ENCODE peak calls at places on chromosomes 11 and 22, in five cellular contexts. T is GM12878, A is HL-60, Y is GM04504, G is lung microvascular endothelial cell. X is an unnamed sample.

GRCh38 chr11:33724644-33725035 is 11.6 kb downstream of the CD59 start:
- DNase-seq in G (peak), Y (peak), A (peak), T (no peak), X (no peak)

GRCh38 chr11:16041207-16041606 is 315.1 kb downstream of the SOX6 start:
- DNase-seq in Y (no peak), A (no peak), T (no peak), G (no peak), X (no peak)

GRCh38 chr22:22397292-22397870 is 111.2 kb downstream of the ZNF280B start:
- DNase-seq in G (no peak), Y (peak), A (no peak), T (no peak), X (no peak)

GRCh38 chr22:38249301-38249700 is 23.5 kb downstream of the TMEM184B start:
- DNase-seq in Y (no peak), G (no peak), T (no peak), A (no peak), X (no peak)

GRCh38 chr11:45607995-45608394 is 57.4 kb downstream of the CHST1 start:
- DNase-seq in T (no peak), Y (no peak), A (no peak), G (no peak), X (no peak)

GRCh38 chr22:30650508-30651116 is 15.0 kb downstream of the SLC35E4 start:
- DNase-seq in A (no peak), T (no peak), G (peak), Y (no peak), X (no peak)

GRCh38 chr11:7467652-7468051 is 17.7 kb upstream of the OLFML1 start:
- DNase-seq in G (no peak), T (peak), Y (no peak), A (no peak), X (no peak)

GRCh38 chr22:43302462-43303109 is 40.6 kb downstream of the SCUBE1 start:
- DNase-seq in G (no peak), T (no peak), A (no peak), Y (no peak), X (no peak)

GRCh38 chr11:41201156-41201555 is 258.3 kb downstream of the LRRC4C start:
- DNase-seq in T (no peak), G (no peak), A (peak), Y (peak), X (peak)

GRCh38 chr22:42132457-42132856 is 1.8 kb upstream of the CYP2D6 start:
- DNase-seq in Y (no peak), A (no peak), T (no peak), G (no peak), X (no peak)

GRCh38 chr22:19984201-19984753 is 32.3 kb downstream of the ARVCF start:
- DNase-seq in A (no peak), T (no peak), G (peak), Y (no peak), X (no peak)

GRCh38 chr11:130636672-130637463 is 188.4 kb downstream of the ADAMTS15 start:
- DNase-seq in Y (peak), A (no peak), T (no peak), G (peak), X (no peak)

GRCh38 chr11:84855846-84856245 is 771.3 kb downstream of the DLG2 start:
- DNase-seq in G (no peak), T (no peak), Y (peak), A (no peak), X (no peak)

GRCh38 chr11:14089690-14090462 is 127.4 kb downstream of the SPON1 start:
- DNase-seq in A (no peak), T (no peak), Y (no peak), G (peak), X (no peak)

GRCh38 chr11:92306966-92307504 is 82.4 kb downstream of the FAT3 start:
- DNase-seq in T (no peak), G (no peak), A (no peak), Y (no peak), X (no peak)

GRCh38 chr22:49015993-49016908 is 811.4 kb downstream of the BRD1 start:
- DNase-seq in T (no peak), Y (no peak), G (no peak), A (no peak), X (no peak)

GRCh38 chr22:46547883-46548244 is 10.4 kb upstream of the CELSR1 start:
- DNase-seq in T (no peak), A (no peak), G (peak), Y (peak), X (no peak)

GRCh38 chr11:59545179-59546020 is 34.1 kb downstream of the OR4D9 start:
- DNase-seq in T (no peak), Y (no peak), A (no peak), G (no peak), X (no peak)

GRCh38 chr11:109859325-109859724 is 233.9 kb upstream of the ZC3H12C start:
- DNase-seq in Y (peak), A (no peak), T (no peak), G (no peak), X (no peak)

GRCh38 chr11:134412508-134413333 is 679 bp upstream of the B3GAT1 start:
- DNase-seq in T (no peak), Y (no peak), A (no peak), G (no peak), X (no peak)

GRCh38 chr22:27859336-27859735 is 57.8 kb upstream of the MN1 start:
- DNase-seq in G (no peak), T (no peak), A (no peak), Y (no peak), X (no peak)

GRCh38 chr11:2360081-2360642 is 16.9 kb upstream of the CD81 start:
- DNase-seq in G (no peak), Y (no peak), T (no peak), A (no peak), X (no peak)

GRCh38 chr11:126280595-126280994 is 2.3 kb upstream of the TIRAP start:
- DNase-seq in T (no peak), Y (no peak), G (no peak), A (peak), X (no peak)

GRCh38 chr22:48404004-48404403 is 1423.7 kb downstream of the BRD1 start:
- DNase-seq in T (no peak), Y (no peak), G (no peak), A (no peak), X (no peak)

GRCh38 chr22:49933236-49933921 is 14.9 kb downstream of the CRELD2 start:
- DNase-seq in G (peak), T (no peak), A (no peak), Y (no peak), X (no peak)

GRCh38 chr11:30316237-30316636 is 6.7 kb upstream of the ARL14EP start:
- DNase-seq in Y (no peak), A (no peak), T (no peak), G (no peak), X (no peak)

GRCh38 chr11:79708319-79708928 is 267.6 kb upstream of the TENM4 start:
- DNase-seq in T (peak), G (no peak), Y (peak), A (peak), X (peak)

GRCh38 chr11:71467164-71467563 is 14.2 kb downstream of the NADSYN1 start:
- DNase-seq in T (no peak), G (no peak), A (no peak), Y (no peak), X (no peak)

GRCh38 chr22:19086944-19087343 is 35.3 kb downstream of the DGCR2 start:
- DNase-seq in Y (no peak), A (no peak), G (no peak), T (no peak), X (no peak)

GRCh38 chr11:44628730-44629361 is 63.4 kb downstream of the CD82 start:
- DNase-seq in T (no peak), G (no peak), Y (no peak), A (no peak), X (no peak)

GRCh38 chr11:59556115-59556882 is 45.0 kb downstream of the OR4D9 start:
- DNase-seq in G (peak), T (peak), A (peak), Y (peak), X (no peak)

GRCh38 chr11:12897390-12897789 is 111.7 kb upstream of the RASSF10 start:
- DNase-seq in G (no peak), T (no peak), A (no peak), Y (no peak), X (no peak)

GRCh38 chr22:19876314-19876940 is 21.8 kb upstream of the GNB1L start:
- DNase-seq in G (peak), T (no peak), Y (no peak), A (no peak), X (no peak)

GRCh38 chr11:119484741-119485605 is 62.0 kb upstream of the THY1 start:
- DNase-seq in A (no peak), Y (no peak), G (no peak), T (no peak), X (no peak)

GRCh38 chr11:2522636-2523255 is 77.9 kb downstream of the KCNQ1 start:
- DNase-seq in G (no peak), Y (no peak), T (no peak), A (no peak), X (no peak)

GRCh38 chr22:19897726-19898515 is 43.2 kb upstream of the GNB1L start:
- DNase-seq in Y (no peak), G (no peak), A (no peak), T (no peak), X (no peak)

GRCh38 chr11:33475999-33476398 is 218.8 kb downstream of the HIPK3 start:
- DNase-seq in G (peak), A (no peak), Y (peak), T (no peak), X (no peak)

X was measured in NCI-H1048.